ENCODE peak calls at places on chromosomes 7 and 10, in four cellular contexts. A is uterus, K is ovary, M is HCT116. N is an unnamed sample.
A peak's percentile ranks its signal among the peaks of the same experiment; 100 is the strongest.

GRCh38 chr7:41955475-41956243 is 252.8 kb upstream of the INHBA start:
- DNase-seq in K (peak; percentile 99), M (no peak), A (peak; percentile 99), N (peak; percentile 95)

GRCh38 chr10:7689591-7689990 is 13.5 kb upstream of the ITIH2 start:
- DNase-seq in K (no peak), M (no peak), A (no peak), N (no peak)

GRCh38 chr10:97109562-97109961 is 76.2 kb downstream of the SLIT1 start:
- DNase-seq in K (no peak), A (no peak), M (no peak), N (no peak)

GRCh38 chr7:99733448-99733847 is 1.5 kb downstream of the CYP3A7 start:
- DNase-seq in K (no peak), A (no peak), M (no peak), N (no peak)

GRCh38 chr10:91909178-91909677 is at the start of gene FGFBP3:
- DNase-seq in K (peak; percentile 52), A (no peak), M (peak; percentile 40), N (no peak)

GRCh38 chr7:3244241-3244814 is 56.7 kb upstream of the SDK1 start:
- DNase-seq in A (no peak), K (no peak), M (peak; percentile 47), N (no peak)

GRCh38 chr7:12754179-12754578 is 66.7 kb downstream of the ARL4A start:
- DNase-seq in M (no peak), K (no peak), A (no peak), N (no peak)

GRCh38 chr10:96524745-96525144 is 11.0 kb upstream of the TLL2 start:
- DNase-seq in M (no peak), A (no peak), K (no peak), N (no peak)

GRCh38 chr10:101693701-101694055 is 1.3 kb downstream of the FBXW4 start:
- DNase-seq in K (no peak), M (no peak), A (no peak), N (peak; percentile 24)

GRCh38 chr7:26612742-26613141 is 251.6 kb downstream of the SKAP2 start:
- DNase-seq in A (no peak), K (no peak), M (no peak), N (no peak)

GRCh38 chr10:30999084-30999712 is 32.5 kb downstream of the ZNF438 start:
- DNase-seq in M (no peak), K (no peak), A (no peak), N (no peak)

GRCh38 chr10:13587367-13587766 is 602 bp downstream of the PRPF18 start:
- DNase-seq in K (peak; percentile 41), A (no peak), M (no peak), N (no peak)

GRCh38 chr10:34262965-34263364 is 552.1 kb downstream of the PARD3 start:
- DNase-seq in K (no peak), M (no peak), A (no peak), N (no peak)

GRCh38 chr7:94161476-94161875 is 157.3 kb upstream of the BET1 start:
- DNase-seq in M (no peak), A (no peak), K (no peak), N (no peak)

GRCh38 chr7:108310351-108310750 is 145.9 kb downstream of the NRCAM start:
- DNase-seq in K (no peak), A (no peak), M (no peak), N (no peak)
- H3K4me1 ChIP-seq in K (no peaks in the 10 kb centered on the region), A (no peaks in the 10 kb centered on the region), M (no peaks in the 10 kb centered on the region), N (no peaks in the 10 kb centered on the region)

GRCh38 chr10:15853800-15854199 is 6.5 kb downstream of the MINDY3 start:
- DNase-seq in M (no peak), K (no peak), A (no peak), N (no peak)
- H3K9me3 ChIP-seq in M (no peaks in the 10 kb centered on the region), K (no peaks in the 10 kb centered on the region), A (no peaks in the 10 kb centered on the region), N (no peaks in the 10 kb centered on the region)

GRCh38 chr7:64180989-64181388 is 26.0 kb upstream of the ZNF735 start:
- DNase-seq in A (no peak), M (no peak), K (no peak), N (no peak)
- TF ChIP-seq CTCF in A (no peak), M (peak; percentile 30), K (no peak), N (no peak)

DNA sequence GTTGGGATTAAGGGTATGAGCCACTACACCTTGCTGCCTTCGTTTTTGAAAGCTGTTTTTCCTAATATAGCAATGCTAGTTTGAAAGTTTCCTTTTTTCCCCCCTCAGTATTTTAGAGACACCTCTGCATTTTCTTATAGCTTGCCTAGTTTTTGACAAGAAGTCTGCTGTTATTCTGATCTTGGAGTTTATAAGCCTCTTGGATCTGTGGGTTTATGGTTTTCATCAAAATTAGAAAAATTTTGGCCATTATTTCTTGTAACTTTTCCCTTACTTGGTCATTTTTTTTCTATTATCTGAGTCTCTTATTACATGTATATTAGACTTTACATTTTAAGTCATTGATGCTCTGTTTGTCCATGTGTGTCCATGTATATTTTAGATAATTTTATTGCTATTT is 57.2 kb downstream of the SHOC2 start:
- DNase-seq in M (no peak), A (no peak), K (no peak), N (no peak)
- H3K4me1 ChIP-seq in M (no peaks in the 10 kb centered on the region), A (no peaks in the 10 kb centered on the region), K (peaks cover 4% of the 10 kb centered on the region), N (no peaks in the 10 kb centered on the region)

GRCh38 chr10:108787932-108788331 is 1135.4 kb downstream of the XPNPEP1 start:
- DNase-seq in A (no peak), M (no peak), K (no peak), N (no peak)
- H3K9me3 ChIP-seq in A (no peaks in the 10 kb centered on the region), M (peaks cover 29% of the 10 kb centered on the region), K (peaks cover 7% of the 10 kb centered on the region), N (no peaks in the 10 kb centered on the region)

DNA sequence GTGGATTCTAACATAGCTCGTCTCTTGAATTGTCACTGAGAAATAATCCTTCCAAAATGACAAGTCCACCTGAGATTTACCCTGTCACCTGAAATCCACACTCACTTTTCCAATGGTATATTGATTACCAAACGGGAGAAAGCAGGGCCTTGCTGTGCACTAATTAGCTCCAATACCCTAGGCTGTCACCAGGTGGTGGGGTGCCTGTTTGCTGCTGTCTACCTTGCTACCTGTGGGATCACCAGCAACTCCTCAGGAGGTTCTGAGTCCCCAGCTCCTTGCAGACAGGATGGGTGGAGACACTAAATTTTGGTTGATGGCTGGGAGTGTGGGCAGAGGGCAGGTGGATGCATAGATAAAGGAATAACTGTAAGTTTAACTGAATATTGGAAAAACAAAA is 237.2 kb upstream of the ZNF32 start:
- DNase-seq in A (no peak), K (no peak), M (no peak), N (no peak)
- TF ChIP-seq CTCF in A (no peak), K (no peak), M (peak; percentile 20), N (no peak)

GRCh38 chr7:116781584-116781983 is 80.8 kb upstream of the CAPZA2 start:
- DNase-seq in A (no peak), K (no peak), M (no peak), N (no peak)

GRCh38 chr7:116779921-116780320 is 82.5 kb upstream of the CAPZA2 start:
- DNase-seq in K (no peak), A (no peak), M (no peak), N (no peak)

GRCh38 chr7:116782177-116782711 is 80.1 kb upstream of the CAPZA2 start:
- DNase-seq in A (no peak), K (no peak), M (no peak), N (no peak)

GRCh38 chr7:116780521-116780920 is 81.9 kb upstream of the CAPZA2 start:
- DNase-seq in M (no peak), K (no peak), A (no peak), N (no peak)

GRCh38 chr7:116780966-116781365 is 81.4 kb upstream of the CAPZA2 start:
- DNase-seq in M (no peak), A (no peak), K (no peak), N (no peak)
- H3K4me1 ChIP-seq in M (peaks cover 77% of the 10 kb centered on the region), A (no peaks in the 10 kb centered on the region), K (no peaks in the 10 kb centered on the region), N (no peaks in the 10 kb centered on the region)

DNA sequence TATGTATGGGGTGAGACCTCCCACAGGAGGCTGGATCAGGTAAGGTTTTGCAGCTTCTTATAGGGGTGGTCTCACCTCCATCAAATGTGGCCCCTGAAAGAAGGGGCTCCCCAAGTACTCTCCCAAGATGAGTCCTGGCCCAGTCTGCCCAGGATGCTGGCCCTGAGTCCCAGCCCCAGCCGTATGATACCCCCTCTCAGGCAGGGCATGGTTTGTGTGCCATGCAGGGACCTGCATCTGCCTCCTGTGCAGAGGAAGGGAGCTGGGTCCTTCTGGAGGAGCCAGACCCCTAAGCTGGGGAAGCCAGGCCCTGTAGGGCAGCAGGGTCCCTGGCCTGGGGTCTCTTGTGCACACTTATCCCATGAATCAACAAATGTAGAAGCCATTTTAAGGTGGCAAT is 35.1 kb upstream of the ZNF716 start:
- DNase-seq in M (no peak), A (no peak), K (no peak), N (no peak)
- H3K9me3 ChIP-seq in M (no peaks in the 10 kb centered on the region), A (no peaks in the 10 kb centered on the region), K (no peaks in the 10 kb centered on the region), N (peaks cover 5% of the 10 kb centered on the region)

DNA sequence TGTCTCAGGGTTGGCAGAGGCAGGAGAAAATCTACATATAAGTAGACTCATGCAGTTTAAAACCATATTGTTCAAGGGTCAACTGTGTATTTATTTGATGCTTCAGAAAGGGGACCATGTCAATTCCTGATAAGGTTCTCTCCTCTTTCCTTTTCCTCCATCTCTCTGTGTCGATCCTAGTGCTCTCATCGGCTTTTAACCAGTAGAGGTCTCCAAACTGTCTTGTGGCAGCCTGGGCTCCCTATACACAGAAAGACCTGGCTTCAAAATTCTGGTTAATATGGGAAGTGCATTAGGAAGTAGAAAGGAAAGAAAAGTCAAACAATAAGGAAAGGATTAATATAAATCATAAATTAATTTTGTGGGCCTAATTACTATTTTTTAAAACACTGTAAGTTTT is 304.4 kb upstream of the C7orf33 start:
- DNase-seq in M (no peak), K (no peak), A (no peak), N (no peak)
- TF ChIP-seq CTCF in M (peak; percentile 62), K (no peak), A (no peak), N (no peak)

GRCh38 chr10:26474062-26474461 is 35.9 kb downstream of the APBB1IP start:
- DNase-seq in A (no peak), M (no peak), K (no peak), N (no peak)

GRCh38 chr10:26478061-26478460 is 39.9 kb downstream of the APBB1IP start:
- DNase-seq in K (no peak), M (no peak), A (no peak), N (no peak)

GRCh38 chr10:26472440-26472778 is 34.3 kb downstream of the APBB1IP start:
- DNase-seq in K (no peak), A (no peak), M (no peak), N (no peak)

GRCh38 chr10:26479766-26480492 is 41.8 kb downstream of the APBB1IP start:
- DNase-seq in M (no peak), K (no peak), A (no peak), N (no peak)

DNA sequence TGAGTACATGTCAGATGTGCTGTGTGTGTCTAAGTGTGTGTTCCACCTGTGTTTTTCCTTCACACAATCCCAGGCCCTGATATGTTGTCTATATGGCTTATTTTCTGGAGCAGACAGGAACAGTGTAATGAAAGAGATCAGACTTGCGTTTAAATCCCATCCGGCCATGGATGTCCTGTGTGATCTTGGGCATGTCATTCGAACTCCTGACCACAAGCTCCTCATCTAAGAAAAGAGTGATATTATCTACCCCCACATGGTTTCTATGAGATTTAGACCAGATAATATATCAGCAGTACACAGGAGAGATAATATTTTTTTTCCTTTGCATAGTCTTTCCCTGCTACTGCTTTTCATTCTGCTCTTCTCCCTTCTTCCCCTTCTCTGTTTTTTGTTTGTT is 37.3 kb downstream of the APBB1IP start:
- DNase-seq in M (no peak), K (no peak), A (no peak), N (no peak)
- H3K4me1 ChIP-seq in M (no peaks in the 10 kb centered on the region), K (no peaks in the 10 kb centered on the region), A (no peaks in the 10 kb centered on the region), N (no peaks in the 10 kb centered on the region)